ENCODE peak calls at places on chromosomes 11 and 22, in ten cellular contexts. A is GM23338, O is transverse colon, M is dorsolateral prefrontal cortex, Q is cardiac muscle cell, F is PC-9, Y is IMR-90, W is breast epithelium, G is tibial artery, S is hepatocyte. R is an unnamed sample.

GRCh38 chr11:14275081-14275480 is 83.9 kb downstream of the RRAS2 start:
- DNase-seq in A (no peak), O (no peak), M (no peak), Q (no peak), F (no peak), Y (peak), W (no peak), G (no peak), S (no peak), R (no peak)

GRCh38 chr11:121575250-121575962 is 122.6 kb upstream of the SORL1-AS1 start:
- DNase-seq in A (no peak), O (peak), M (peak), Q (no peak), F (no peak), Y (peak), W (no peak), G (peak), S (no peak), R (no peak)

GRCh38 chr11:73268671-73269271 is 3.4 kb upstream of the P2RY6 start:
- DNase-seq in A (no peak), O (no peak), M (no peak), Q (no peak), F (no peak), Y (no peak), W (no peak), G (no peak), S (no peak), R (no peak)

GRCh38 chr22:37581534-37581933 is 1.6 kb upstream of the LGALS2 start:
- DNase-seq in A (no peak), O (peak), M (no peak), Q (no peak), F (peak), Y (no peak), W (no peak), G (no peak), S (peak), R (no peak)

GRCh38 chr11:38356255-38356654 is 1758.2 kb upstream of the RAG2 start:
- DNase-seq in A (no peak), O (no peak), M (no peak), Q (no peak), F (no peak), Y (no peak), W (no peak), G (no peak), S (no peak), R (no peak)

GRCh38 chr11:19935507-19935906 is 222.9 kb downstream of the NAV2 start:
- DNase-seq in A (peak), O (no peak), M (no peak), Q (peak), F (peak), Y (peak), W (no peak), G (no peak), S (no peak), R (peak)

GRCh38 chr22:25358421-25359170 is 139.2 kb downstream of the CRYBB2 start:
- DNase-seq in A (no peak), O (no peak), M (peak), Q (no peak), F (no peak), Y (no peak), W (peak), G (peak), S (no peak), R (no peak)

GRCh38 chr11:45881708-45882368 is 3.6 kb upstream of the MAPK8IP1 start:
- DNase-seq in A (no peak), O (no peak), M (no peak), Q (no peak), F (no peak), Y (no peak), W (no peak), G (no peak), S (no peak), R (no peak)

GRCh38 chr22:49968831-49969661 is 8.5 kb downstream of the PIM3 start:
- DNase-seq in A (no peak), O (no peak), M (peak), Q (no peak), F (no peak), Y (no peak), W (peak), G (peak), S (peak), R (no peak)

GRCh38 chr11:96116341-96116740 is 192.4 kb upstream of the MTMR2 start:
- DNase-seq in A (no peak), O (no peak), M (no peak), Q (no peak), F (no peak), Y (peak), W (no peak), G (no peak), S (no peak), R (no peak)

GRCh38 chr11:46520971-46521745 is 72.7 kb downstream of the AMBRA1 start:
- DNase-seq in A (peak), O (no peak), M (no peak), Q (no peak), F (peak), Y (peak), W (no peak), G (no peak), S (no peak), R (peak)

GRCh38 chr22:17734197-17734596 is 40.1 kb downstream of the BID start:
- DNase-seq in A (no peak), O (no peak), M (no peak), Q (no peak), F (no peak), Y (peak), W (no peak), G (peak), S (no peak), R (peak)

GRCh38 chr11:20909995-20910726 is 240.8 kb downstream of the NELL1 start:
- DNase-seq in A (no peak), O (no peak), M (no peak), Q (no peak), F (no peak), Y (no peak), W (no peak), G (no peak), S (no peak), R (no peak)

GRCh38 chr11:29312817-29313216 is 704.0 kb downstream of the KCNA4 start:
- DNase-seq in A (no peak), O (no peak), M (no peak), Q (no peak), F (no peak), Y (peak), W (no peak), G (no peak), S (no peak), R (no peak)
- H3K27ac ChIP-seq in A (no peak), O (no peak), M (no peak), Q (no peak), F (no peak), Y (peak), W (no peak), G (no peak), S (no peak), R (no peak)

GRCh38 chr11:134254433-134254832 is 1.1 kb downstream of the ACAD8 start:
- DNase-seq in A (no peak), O (no peak), M (no peak), Q (no peak), F (no peak), Y (no peak), W (no peak), G (no peak), S (no peak), R (no peak)

GRCh38 chr11:134252539-134253188 is 488 bp downstream of the THYN1 start:
- DNase-seq in A (peak), O (no peak), M (no peak), Q (peak), F (no peak), Y (peak), W (no peak), G (no peak), S (peak), R (no peak)

GRCh38 chr11:134257101-134257500 is 3.7 kb downstream of the ACAD8 start:
- DNase-seq in A (no peak), O (no peak), M (no peak), Q (no peak), F (no peak), Y (no peak), W (no peak), G (no peak), S (no peak), R (no peak)

GRCh38 chr11:134250675-134251074 is 2.5 kb downstream of the THYN1 start:
- DNase-seq in A (no peak), O (no peak), M (no peak), Q (no peak), F (no peak), Y (no peak), W (no peak), G (no peak), S (no peak), R (no peak)

GRCh38 chr11:134253189-134253993 is at the start of the genes ACAD8 and THYN1:
- DNase-seq in A (peak), O (peak), M (peak), Q (peak), F (peak), Y (peak), W (peak), G (peak), S (peak), R (peak)
- TF ChIP-seq CTCF in A (no peak), O (peak), M (peak), Q (no peak), F (peak), Y (no peak), W (peak), G (peak), S (no peak), R (peak)

GRCh38 chr11:120546312-120547205 is 35.0 kb downstream of the GRIK4 start:
- DNase-seq in A (peak), O (peak), M (peak), Q (no peak), F (peak), Y (peak), W (no peak), G (peak), S (peak), R (peak)
- H3K27ac ChIP-seq in A (no peak), O (peak), M (peak), Q (no peak), F (peak), Y (peak), W (peak), G (peak), S (peak), R (no peak)

GRCh38 chr22:30816413-30816812 is 121.7 kb downstream of the OSBP2 start:
- DNase-seq in A (peak), O (no peak), M (no peak), Q (no peak), F (no peak), Y (no peak), W (no peak), G (no peak), S (no peak), R (no peak)
- TF ChIP-seq CTCF in A (peak), O (no peak), M (no peak), Q (no peak), F (peak), Y (no peak), W (no peak), G (no peak), S (no peak), R (no peak)

DNA sequence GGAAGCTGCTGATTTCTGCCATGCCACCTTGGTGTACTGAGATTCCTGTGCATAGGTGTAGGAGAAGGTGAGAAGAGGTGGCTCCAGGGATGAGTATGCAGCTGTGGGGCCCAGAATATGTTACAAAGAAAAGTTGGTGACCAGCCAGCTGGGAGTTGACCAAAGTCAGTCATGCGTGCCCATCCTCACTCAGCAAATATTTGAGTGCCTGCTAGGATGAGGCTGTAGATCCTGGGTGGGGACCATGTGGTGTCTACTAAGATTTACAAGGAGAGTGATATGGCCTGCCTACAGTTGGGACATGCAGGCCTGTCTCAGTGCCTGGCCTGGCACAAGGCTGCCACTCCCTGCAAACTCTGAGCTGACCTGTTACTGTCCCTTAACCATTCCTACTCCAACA is 19.4 kb downstream of the RNF185 start:
- DNase-seq in A (no peak), O (peak), M (no peak), Q (no peak), F (peak), Y (peak), W (peak), G (no peak), S (no peak), R (no peak)
- H3K27ac ChIP-seq in A (no peak), O (peak), M (no peak), Q (no peak), F (no peak), Y (peak), W (peak), G (peak), S (no peak), R (no peak)

GRCh38 chr11:111361082-111361801 is 17.8 kb downstream of the POU2AF1 start:
- DNase-seq in A (no peak), O (no peak), M (no peak), Q (no peak), F (peak), Y (no peak), W (no peak), G (no peak), S (no peak), R (no peak)

GRCh38 chr11:111357150-111358037 is 21.7 kb downstream of the POU2AF1 start:
- DNase-seq in A (no peak), O (no peak), M (no peak), Q (no peak), F (no peak), Y (no peak), W (no peak), G (no peak), S (no peak), R (no peak)

GRCh38 chr11:111360150-111361043 is 18.7 kb downstream of the POU2AF1 start:
- DNase-seq in A (no peak), O (peak), M (no peak), Q (no peak), F (no peak), Y (no peak), W (no peak), G (no peak), S (peak), R (no peak)

GRCh38 chr11:111358038-111359001 is 20.8 kb downstream of the POU2AF1 start:
- DNase-seq in A (no peak), O (no peak), M (no peak), Q (no peak), F (no peak), Y (no peak), W (no peak), G (no peak), S (no peak), R (no peak)

DNA sequence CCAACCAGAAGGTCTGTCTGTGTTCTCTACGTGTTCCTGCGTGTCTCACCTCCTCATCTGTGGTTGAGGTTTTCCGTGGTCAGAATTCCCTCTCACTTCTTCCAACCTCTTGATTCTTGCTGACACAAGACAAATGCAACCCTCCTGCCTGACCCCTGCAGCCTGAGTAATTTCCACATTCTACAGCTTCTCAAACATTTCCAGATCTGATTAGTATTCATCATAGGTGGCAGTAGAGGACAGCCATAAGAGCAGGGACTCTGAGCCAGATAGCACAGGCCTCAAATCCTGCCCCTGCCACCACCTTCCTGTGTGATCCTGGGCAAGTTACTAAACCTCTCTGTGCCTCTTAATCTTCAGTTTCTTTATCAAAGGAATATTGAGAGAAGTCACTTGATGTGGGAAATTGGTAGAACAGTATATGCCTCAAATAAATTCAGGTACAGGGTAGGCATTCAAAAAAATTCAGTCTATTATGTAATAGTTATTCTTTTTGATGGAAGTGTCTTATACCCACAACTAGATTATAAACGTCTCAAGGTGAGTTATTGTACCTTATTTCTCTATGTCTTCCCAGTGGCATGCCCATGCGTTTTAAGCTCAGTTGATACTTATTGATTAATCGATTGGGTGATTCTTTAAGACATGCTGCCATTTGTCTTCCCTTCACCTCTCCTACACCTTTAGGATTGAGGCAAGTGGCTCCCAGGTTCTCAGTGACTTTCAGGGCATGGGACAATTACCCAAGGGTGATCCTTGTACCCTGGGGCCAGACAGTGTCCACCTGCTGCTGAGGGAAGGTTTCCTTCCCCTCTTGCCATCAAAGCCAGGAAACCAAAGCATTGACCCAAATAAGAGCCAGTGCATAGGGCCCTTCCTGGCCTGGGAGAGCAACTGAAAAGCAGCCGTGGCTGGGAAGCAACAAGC is 19.6 kb downstream of the POU2AF1 start:
- DNase-seq in A (no peak), O (no peak), M (no peak), Q (no peak), F (no peak), Y (no peak), W (no peak), G (no peak), S (no peak), R (no peak)
- TF ChIP-seq CTCF in A (no peak), O (no peak), M (no peak), Q (no peak), F (peak), Y (peak), W (no peak), G (no peak), S (no peak), R (no peak)

DNA sequence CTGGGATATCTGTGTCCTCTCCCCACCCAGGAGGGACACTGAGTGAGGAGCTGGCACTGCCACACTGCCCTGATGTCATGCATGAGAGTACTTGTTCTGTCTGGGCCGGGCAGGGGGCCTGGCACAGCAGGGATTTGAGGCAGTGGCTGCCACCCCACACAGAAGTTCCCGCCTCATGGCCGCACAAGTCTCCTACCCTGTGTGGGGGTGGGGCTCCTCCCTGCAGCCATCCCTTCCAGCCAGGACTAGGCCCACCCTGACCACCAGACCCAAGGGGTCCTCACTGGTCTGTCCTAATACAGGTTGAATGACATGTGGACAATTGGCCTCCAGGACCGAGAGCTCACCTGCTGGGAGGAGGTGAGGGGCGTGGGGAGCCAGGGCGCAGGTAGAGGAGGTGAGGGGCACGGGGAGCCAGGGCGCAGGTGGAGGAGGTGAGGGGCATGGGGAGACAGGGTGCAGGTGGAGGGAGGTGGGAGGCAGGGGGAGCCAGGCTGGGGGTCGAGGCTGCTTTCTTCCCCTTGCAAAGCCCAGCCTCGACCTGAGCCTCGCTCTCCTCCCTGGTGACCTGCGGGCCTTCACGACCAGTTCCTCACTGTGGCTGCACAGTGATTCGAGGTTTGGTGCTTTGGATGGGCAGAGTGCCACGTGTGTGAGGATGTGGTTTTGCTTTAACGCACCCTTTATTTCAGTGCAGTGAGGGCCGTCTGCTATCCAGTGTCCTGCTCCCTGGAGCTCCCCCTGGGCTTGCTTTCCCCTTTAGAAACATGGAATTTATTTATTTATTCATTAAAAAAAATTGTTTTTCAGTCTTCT is 7.4 kb downstream of the LZTR1 start:
- DNase-seq in A (no peak), O (no peak), M (no peak), Q (no peak), F (no peak), Y (peak), W (no peak), G (no peak), S (no peak), R (no peak)
- H3K27ac ChIP-seq in A (no peak), O (no peak), M (no peak), Q (no peak), F (no peak), Y (no peak), W (no peak), G (no peak), S (no peak), R (no peak)

DNA sequence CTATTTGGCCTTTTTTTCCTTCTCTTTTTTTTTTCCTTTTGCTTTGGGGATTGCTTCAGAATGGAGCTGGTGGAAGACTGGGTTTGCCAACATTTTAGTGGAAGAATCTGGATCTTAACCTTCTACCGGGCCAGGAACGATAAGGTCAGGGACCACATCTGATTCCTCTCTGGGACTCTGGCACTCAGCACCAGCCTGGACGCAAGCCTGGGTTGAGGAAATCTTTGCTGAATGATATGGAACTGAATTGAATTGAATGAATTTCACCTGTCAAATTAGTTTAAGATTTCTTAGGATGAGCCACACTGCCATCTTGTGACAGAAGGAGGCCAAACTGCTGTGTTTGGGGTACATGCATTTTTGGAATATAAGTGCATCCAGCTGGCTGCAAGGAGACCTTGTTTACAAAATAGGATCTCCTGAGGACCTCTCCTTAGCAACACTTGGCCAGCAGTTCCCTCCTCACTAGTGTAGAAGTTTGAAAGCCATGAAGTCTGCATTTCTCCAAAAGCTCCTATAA is 30.4 kb downstream of the TPBGL start:
- DNase-seq in A (peak), O (peak), M (no peak), Q (no peak), F (no peak), Y (peak), W (no peak), G (no peak), S (no peak), R (peak)
- TF ChIP-seq CTCF in A (peak), O (no peak), M (no peak), Q (peak), F (peak), Y (peak), W (no peak), G (no peak), S (peak), R (peak)

GRCh38 chr11:25876456-25876965 is 455.4 kb upstream of the ANO3 start:
- DNase-seq in A (peak), O (no peak), M (no peak), Q (no peak), F (no peak), Y (no peak), W (no peak), G (no peak), S (no peak), R (no peak)
- H3K27ac ChIP-seq in A (no peak), O (no peak), M (no peak), Q (no peak), F (no peak), Y (no peak), W (no peak), G (no peak), S (no peak), R (no peak)

R was measured in endothelial cell of umbilical vein.